ENCODE peak calls at places on chromosomes 16 and 17, in five cellular contexts. One of them, this sample, is unnamed.

GRCh38 chr17:69581061-69581955 is 166.8 kb downstream of the MAP2K6 start:
- DNase-seq in epithelial cell of esophagus: no peak
- DNase-seq in BE2C: no peak
- DNase-seq in left ventricle myocardium inferior: no peak
- DNase-seq in fibroblast of lung: peak
- DNase-seq in this sample: peak

GRCh38 chr17:42120161-42121065 is 754 bp downstream of the KAT2A start:
- DNase-seq in epithelial cell of esophagus: no peak
- DNase-seq in fibroblast of lung: no peak
- DNase-seq in left ventricle myocardium inferior: no peak
- DNase-seq in BE2C: peak
- DNase-seq in this sample: no peak

GRCh38 chr17:63646492-63646815 is 24.2 kb downstream of the MAP3K3 start:
- DNase-seq in epithelial cell of esophagus: no peak
- DNase-seq in fibroblast of lung: no peak
- DNase-seq in left ventricle myocardium inferior: no peak
- DNase-seq in BE2C: no peak
- DNase-seq in this sample: no peak

GRCh38 chr16:89193576-89194293 is 6.6 kb downstream of the SLC22A31 start:
- DNase-seq in left ventricle myocardium inferior: no peak
- DNase-seq in epithelial cell of esophagus: no peak
- DNase-seq in fibroblast of lung: no peak
- DNase-seq in BE2C: peak
- DNase-seq in this sample: no peak

GRCh38 chr16:86077243-86077940 is 178.4 kb downstream of the IRF8 start:
- DNase-seq in epithelial cell of esophagus: no peak
- DNase-seq in left ventricle myocardium inferior: no peak
- DNase-seq in fibroblast of lung: no peak
- DNase-seq in BE2C: no peak
- DNase-seq in this sample: no peak

GRCh38 chr17:45813051-45813731 is 29.1 kb downstream of the CRHR1 start:
- DNase-seq in BE2C: no peak
- DNase-seq in fibroblast of lung: no peak
- DNase-seq in epithelial cell of esophagus: peak
- DNase-seq in left ventricle myocardium inferior: no peak
- DNase-seq in this sample: no peak

GRCh38 chr16:2174396-2175131 is 19.0 kb downstream of the TRAF7 start:
- DNase-seq in epithelial cell of esophagus: no peak
- DNase-seq in left ventricle myocardium inferior: no peak
- DNase-seq in fibroblast of lung: no peak
- DNase-seq in BE2C: no peak
- DNase-seq in this sample: no peak

GRCh38 chr16:69483611-69484010 is 59.2 kb downstream of the CYB5B start:
- DNase-seq in fibroblast of lung: no peak
- DNase-seq in BE2C: no peak
- DNase-seq in left ventricle myocardium inferior: no peak
- DNase-seq in epithelial cell of esophagus: no peak
- DNase-seq in this sample: no peak

GRCh38 chr17:44361292-44362055 is 2.2 kb downstream of the FAM171A2 start:
- DNase-seq in left ventricle myocardium inferior: no peak
- DNase-seq in BE2C: no peak
- DNase-seq in epithelial cell of esophagus: no peak
- DNase-seq in fibroblast of lung: no peak
- DNase-seq in this sample: no peak

GRCh38 chr17:4573682-4574081 is 10.6 kb upstream of the SMTNL2 start:
- DNase-seq in left ventricle myocardium inferior: peak
- DNase-seq in fibroblast of lung: no peak
- DNase-seq in BE2C: no peak
- DNase-seq in epithelial cell of esophagus: peak
- DNase-seq in this sample: no peak

GRCh38 chr17:81480140-81480917 is 32.3 kb downstream of the ACTG1 start:
- DNase-seq in left ventricle myocardium inferior: no peak
- DNase-seq in epithelial cell of esophagus: peak
- DNase-seq in BE2C: no peak
- DNase-seq in fibroblast of lung: peak
- DNase-seq in this sample: peak

GRCh38 chr16:50992366-50993032 is 158.6 kb downstream of the SALL1 start:
- DNase-seq in fibroblast of lung: no peak
- DNase-seq in BE2C: no peak
- DNase-seq in epithelial cell of esophagus: no peak
- DNase-seq in left ventricle myocardium inferior: no peak
- DNase-seq in this sample: no peak

GRCh38 chr16:57361384-57361783 is 2.8 kb downstream of the CCL22 start:
- DNase-seq in BE2C: no peak
- DNase-seq in fibroblast of lung: no peak
- DNase-seq in left ventricle myocardium inferior: no peak
- DNase-seq in epithelial cell of esophagus: no peak
- DNase-seq in this sample: no peak

GRCh38 chr17:34669511-34669910 is 90.1 kb downstream of the TMEM132E start:
- DNase-seq in epithelial cell of esophagus: no peak
- DNase-seq in fibroblast of lung: no peak
- DNase-seq in BE2C: no peak
- DNase-seq in left ventricle myocardium inferior: no peak
- DNase-seq in this sample: no peak

GRCh38 chr17:3894927-3895343 is 2.1 kb upstream of the CAMKK1 start:
- DNase-seq in epithelial cell of esophagus: peak
- DNase-seq in BE2C: no peak
- DNase-seq in fibroblast of lung: no peak
- DNase-seq in left ventricle myocardium inferior: no peak
- DNase-seq in this sample: no peak

GRCh38 chr17:81156866-81157805 is 8.2 kb upstream of the PVALEF start:
- DNase-seq in BE2C: no peak
- DNase-seq in fibroblast of lung: no peak
- DNase-seq in left ventricle myocardium inferior: no peak
- DNase-seq in epithelial cell of esophagus: no peak
- DNase-seq in this sample: no peak

GRCh38 chr16:17273142-17273561 is 197.6 kb downstream of the XYLT1 start:
- DNase-seq in epithelial cell of esophagus: peak
- DNase-seq in left ventricle myocardium inferior: no peak
- DNase-seq in fibroblast of lung: peak
- DNase-seq in BE2C: no peak
- DNase-seq in this sample: peak

GRCh38 chr16:49620158-49620867 is 235.6 kb downstream of the ZNF423 start:
- DNase-seq in left ventricle myocardium inferior: peak
- DNase-seq in epithelial cell of esophagus: no peak
- DNase-seq in BE2C: peak
- DNase-seq in fibroblast of lung: peak
- DNase-seq in this sample: peak

GRCh38 chr16:17572145-17572544 is 101.4 kb upstream of the XYLT1 start:
- DNase-seq in epithelial cell of esophagus: no peak
- DNase-seq in left ventricle myocardium inferior: no peak
- DNase-seq in BE2C: no peak
- DNase-seq in fibroblast of lung: no peak
- DNase-seq in this sample: no peak

GRCh38 chr17:2011421-2012371 is 13.4 kb downstream of the RTN4RL1 start:
- DNase-seq in left ventricle myocardium inferior: no peak
- DNase-seq in epithelial cell of esophagus: peak
- DNase-seq in BE2C: no peak
- DNase-seq in fibroblast of lung: peak
- DNase-seq in this sample: peak

GRCh38 chr17:10149573-10150399 is 48.6 kb downstream of the GAS7 start:
- DNase-seq in fibroblast of lung: peak
- DNase-seq in BE2C: no peak
- DNase-seq in epithelial cell of esophagus: peak
- DNase-seq in left ventricle myocardium inferior: no peak
- DNase-seq in this sample: peak

GRCh38 chr16:27547134-27547533 is 2.6 kb downstream of the GTF3C1 start:
- DNase-seq in epithelial cell of esophagus: peak
- DNase-seq in BE2C: peak
- DNase-seq in left ventricle myocardium inferior: no peak
- DNase-seq in fibroblast of lung: peak
- DNase-seq in this sample: peak

GRCh38 chr16:3797904-3798811 is 80.8 kb upstream of the TRAP1 start:
- DNase-seq in fibroblast of lung: no peak
- DNase-seq in left ventricle myocardium inferior: no peak
- DNase-seq in epithelial cell of esophagus: no peak
- DNase-seq in BE2C: no peak
- DNase-seq in this sample: no peak

GRCh38 chr17:56594528-56595418 is 1.3 kb downstream of the NOG start:
- DNase-seq in fibroblast of lung: no peak
- DNase-seq in left ventricle myocardium inferior: no peak
- DNase-seq in BE2C: peak
- DNase-seq in epithelial cell of esophagus: peak
- DNase-seq in this sample: peak
- H3K4me3 ChIP-seq in fibroblast of lung: peak
- H3K4me3 ChIP-seq in left ventricle myocardium inferior: peak
- H3K4me3 ChIP-seq in BE2C: no peak
- H3K4me3 ChIP-seq in epithelial cell of esophagus: peak
- H3K4me3 ChIP-seq in this sample: peak

GRCh38 chr17:917391-917811 is 62.2 kb downstream of the NXN start:
- DNase-seq in BE2C: no peak
- DNase-seq in epithelial cell of esophagus: no peak
- DNase-seq in left ventricle myocardium inferior: no peak
- DNase-seq in fibroblast of lung: no peak
- DNase-seq in this sample: no peak

GRCh38 chr17:913207-913606 is 66.4 kb downstream of the NXN start:
- DNase-seq in fibroblast of lung: no peak
- DNase-seq in epithelial cell of esophagus: no peak
- DNase-seq in left ventricle myocardium inferior: no peak
- DNase-seq in BE2C: no peak
- DNase-seq in this sample: no peak

GRCh38 chr17:918102-918740 is 61.4 kb downstream of the NXN start:
- DNase-seq in fibroblast of lung: no peak
- DNase-seq in epithelial cell of esophagus: no peak
- DNase-seq in BE2C: no peak
- DNase-seq in left ventricle myocardium inferior: no peak
- DNase-seq in this sample: no peak

GRCh38 chr17:915416-916201 is 64.0 kb downstream of the NXN start:
- DNase-seq in BE2C: no peak
- DNase-seq in left ventricle myocardium inferior: no peak
- DNase-seq in fibroblast of lung: no peak
- DNase-seq in epithelial cell of esophagus: peak
- DNase-seq in this sample: peak

GRCh38 chr17:916315-916714 is 63.3 kb downstream of the NXN start:
- DNase-seq in fibroblast of lung: no peak
- DNase-seq in BE2C: no peak
- DNase-seq in left ventricle myocardium inferior: no peak
- DNase-seq in epithelial cell of esophagus: no peak
- DNase-seq in this sample: no peak
- TF ChIP-seq CTCF in fibroblast of lung: no peak
- TF ChIP-seq CTCF in BE2C: no peak
- TF ChIP-seq CTCF in left ventricle myocardium inferior: no peak
- TF ChIP-seq CTCF in epithelial cell of esophagus: peak
- TF ChIP-seq CTCF in this sample: peak

DNA sequence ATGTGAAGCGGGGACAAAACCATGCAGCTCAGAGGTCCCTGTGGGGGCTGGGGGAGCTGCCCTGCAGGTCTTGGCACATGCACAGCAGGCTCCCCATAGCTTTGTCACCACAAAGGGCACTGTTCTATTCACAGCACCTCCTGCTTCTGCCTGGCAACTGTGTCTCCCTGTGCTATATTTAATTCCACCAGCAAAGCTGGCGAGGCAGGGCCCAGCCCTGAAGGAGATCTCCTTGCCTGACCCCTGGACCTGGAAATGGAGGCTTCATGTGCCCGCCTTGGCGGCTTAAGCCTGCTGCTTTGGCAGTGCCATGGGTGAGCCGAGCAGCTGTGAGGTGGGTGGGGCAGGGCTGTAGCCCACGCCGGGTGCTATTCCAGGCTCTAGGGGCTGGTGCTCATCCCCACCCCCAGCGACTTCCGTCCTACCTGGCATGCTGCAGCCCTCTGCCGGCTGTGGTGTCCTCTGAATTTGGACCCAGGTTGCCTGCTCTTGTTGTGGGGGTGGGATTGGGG is 6.8 kb downstream of the LDHD start:
- DNase-seq in fibroblast of lung: no peak
- DNase-seq in left ventricle myocardium inferior: peak
- DNase-seq in epithelial cell of esophagus: peak
- DNase-seq in BE2C: no peak
- DNase-seq in this sample: peak
- H3K4me3 ChIP-seq in fibroblast of lung: no peak
- H3K4me3 ChIP-seq in left ventricle myocardium inferior: peak
- H3K4me3 ChIP-seq in epithelial cell of esophagus: no peak
- H3K4me3 ChIP-seq in BE2C: no peak
- H3K4me3 ChIP-seq in this sample: no peak

GRCh38 chr17:7184091-7184488 is 4.9 kb upstream of the ASGR1 start:
- DNase-seq in fibroblast of lung: no peak
- DNase-seq in BE2C: no peak
- DNase-seq in left ventricle myocardium inferior: no peak
- DNase-seq in epithelial cell of esophagus: no peak
- DNase-seq in this sample: no peak

GRCh38 chr17:7183433-7184090 is 4.4 kb upstream of the ASGR1 start:
- DNase-seq in left ventricle myocardium inferior: no peak
- DNase-seq in fibroblast of lung: no peak
- DNase-seq in BE2C: no peak
- DNase-seq in epithelial cell of esophagus: no peak
- DNase-seq in this sample: no peak

GRCh38 chr17:7190276-7190917 is 11.2 kb upstream of the ASGR1 start:
- DNase-seq in fibroblast of lung: no peak
- DNase-seq in left ventricle myocardium inferior: no peak
- DNase-seq in epithelial cell of esophagus: no peak
- DNase-seq in BE2C: no peak
- DNase-seq in this sample: no peak

GRCh38 chr17:7184647-7185046 is 5.5 kb upstream of the ASGR1 start:
- DNase-seq in fibroblast of lung: no peak
- DNase-seq in epithelial cell of esophagus: no peak
- DNase-seq in BE2C: no peak
- DNase-seq in left ventricle myocardium inferior: no peak
- DNase-seq in this sample: no peak

DNA sequence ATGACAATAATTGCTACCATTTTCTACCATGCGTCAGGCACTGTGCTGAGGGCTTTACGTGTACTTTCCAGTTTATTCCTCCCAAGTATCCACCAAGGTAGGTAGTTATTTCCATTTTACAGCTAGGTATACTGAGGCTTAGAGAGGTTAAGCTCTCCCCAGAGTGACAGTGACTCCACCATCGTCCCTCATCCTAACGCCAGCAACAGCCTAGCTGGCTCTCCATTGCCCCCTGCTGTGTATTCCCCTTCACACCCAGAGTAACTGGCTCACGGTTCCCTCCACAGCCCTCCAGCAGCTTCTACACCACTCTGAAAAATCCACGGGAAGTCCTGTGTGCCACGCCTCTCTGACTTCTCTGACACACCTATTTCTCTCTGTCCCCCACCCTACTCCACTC is 7.1 kb upstream of the ASGR1 start:
- DNase-seq in epithelial cell of esophagus: no peak
- DNase-seq in left ventricle myocardium inferior: no peak
- DNase-seq in BE2C: no peak
- DNase-seq in fibroblast of lung: no peak
- DNase-seq in this sample: no peak
- TF ChIP-seq CTCF in epithelial cell of esophagus: peak
- TF ChIP-seq CTCF in left ventricle myocardium inferior: no peak
- TF ChIP-seq CTCF in BE2C: peak
- TF ChIP-seq CTCF in fibroblast of lung: peak
- TF ChIP-seq CTCF in this sample: peak

DNA sequence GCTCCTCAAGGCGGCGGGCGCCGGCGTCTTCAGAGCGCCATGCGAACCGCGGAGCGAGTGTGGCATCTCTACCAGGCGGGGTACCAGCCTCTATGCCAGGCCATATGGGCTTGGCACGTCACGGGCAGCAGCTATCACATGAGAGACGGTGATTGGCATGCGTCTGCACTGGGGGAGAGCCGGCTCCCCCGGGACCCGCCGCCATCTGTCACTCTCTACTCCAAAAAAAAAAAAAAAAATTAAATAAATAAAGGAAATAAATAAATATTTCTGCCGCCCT is at the start of gene NEUROD2:
- DNase-seq in epithelial cell of esophagus: no peak
- DNase-seq in fibroblast of lung: no peak
- DNase-seq in left ventricle myocardium inferior: no peak
- DNase-seq in BE2C: no peak
- DNase-seq in this sample: no peak
- H3K4me3 ChIP-seq in epithelial cell of esophagus: no peak
- H3K4me3 ChIP-seq in fibroblast of lung: no peak
- H3K4me3 ChIP-seq in left ventricle myocardium inferior: peak
- H3K4me3 ChIP-seq in BE2C: no peak
- H3K4me3 ChIP-seq in this sample: no peak